ENCODE peak calls at places on chromosome 17, in five cellular contexts. L is testis, A is spleen, H is transverse colon, P is adrenal gland. X is an unnamed sample.

GRCh38 chr17:39527220-39527813 is 66.0 kb downstream of the CDK12 start:
- DNase-seq in A (no peak), L (no peak), H (no peak), P (no peak), X (no peak)

GRCh38 chr17:63529711-63530556 is 6.8 kb downstream of the KCNH6 start:
- DNase-seq in H (no peak), L (no peak), P (no peak), A (no peak), X (no peak)

GRCh38 chr17:7556627-7557026 is 1.9 kb upstream of the TNFSF13 start:
- DNase-seq in P (no peak), L (no peak), H (peak; percentile 76), A (no peak), X (no peak)

GRCh38 chr17:5837055-5837491 is 233.1 kb upstream of the WSCD1 start:
- DNase-seq in H (no peak), P (no peak), A (no peak), L (no peak), X (no peak)

GRCh38 chr17:7263071-7263800 is 958 bp upstream of the CLDN7 start:
- DNase-seq in H (peak; percentile 95), A (no peak), L (no peak), P (no peak), X (no peak)

GRCh38 chr17:82489117-82489516 is 30.4 kb upstream of the FOXK2 start:
- DNase-seq in P (no peak), H (no peak), L (no peak), A (no peak), X (no peak)

GRCh38 chr17:21263351-21263750 is 10.1 kb upstream of the NATD1 start:
- DNase-seq in L (no peak), H (no peak), P (peak; percentile 71), A (no peak), X (no peak)

GRCh38 chr17:67244621-67245072 is 349 bp downstream of the HELZ start:
- DNase-seq in H (peak; percentile 19), P (no peak), A (peak; percentile 88), L (peak; percentile 49), X (no peak)

GRCh38 chr17:16941072-16941641 is 30.8 kb downstream of the TNFRSF13B start:
- DNase-seq in H (no peak), A (peak; percentile 47), L (peak; percentile 0), P (no peak), X (peak; percentile 34)

GRCh38 chr17:39929657-39930407 is 2.3 kb downstream of the LRRC3C start:
- DNase-seq in A (no peak), H (no peak), L (no peak), P (no peak), X (no peak)

GRCh38 chr17:82734987-82735866 is at the start of gene FN3K:
- DNase-seq in H (peak; percentile 73), L (peak; percentile 82), P (peak; percentile 81), A (peak; percentile 80), X (peak; percentile 78)

GRCh38 chr17:4230142-4230541 is 33.6 kb downstream of the ANKFY1 start:
- DNase-seq in L (peak; percentile 54), A (no peak), H (peak; percentile 34), P (peak; percentile 69), X (no peak)

GRCh38 chr17:32503251-32504165 is 16.7 kb downstream of the CDK5R1 start:
- DNase-seq in P (no peak), H (peak; percentile 36), L (no peak), A (peak; percentile 81), X (no peak)

GRCh38 chr17:52604105-52604504 is 445.6 kb upstream of the CA10 start:
- DNase-seq in A (no peak), H (no peak), L (peak; percentile 71), P (no peak), X (no peak)

GRCh38 chr17:75088465-75088895 is 726 bp downstream of the SLC16A5 start:
- DNase-seq in L (no peak), P (no peak), A (no peak), H (peak; percentile 31), X (no peak)
- H3K4me1 ChIP-seq in L (peaks cover 14% of the 10 kb centered on the region), P (peaks cover 19% of the 10 kb centered on the region), A (peaks cover 36% of the 10 kb centered on the region), H (peaks cover 56% of the 10 kb centered on the region), X (peaks cover 65% of the 10 kb centered on the region)

GRCh38 chr17:49494937-49495841 is at the start of gene NGFR:
- DNase-seq in A (peak; percentile 87), L (peak; percentile 41), P (no peak), H (peak; percentile 33), X (no peak)
- H3K27me3 ChIP-seq in A (peaks cover 6% of the 10 kb centered on the region), L (no peaks in the 10 kb centered on the region), P (peaks cover 53% of the 10 kb centered on the region), H (peaks cover 64% of the 10 kb centered on the region), X (peaks cover 66% of the 10 kb centered on the region)

DNA sequence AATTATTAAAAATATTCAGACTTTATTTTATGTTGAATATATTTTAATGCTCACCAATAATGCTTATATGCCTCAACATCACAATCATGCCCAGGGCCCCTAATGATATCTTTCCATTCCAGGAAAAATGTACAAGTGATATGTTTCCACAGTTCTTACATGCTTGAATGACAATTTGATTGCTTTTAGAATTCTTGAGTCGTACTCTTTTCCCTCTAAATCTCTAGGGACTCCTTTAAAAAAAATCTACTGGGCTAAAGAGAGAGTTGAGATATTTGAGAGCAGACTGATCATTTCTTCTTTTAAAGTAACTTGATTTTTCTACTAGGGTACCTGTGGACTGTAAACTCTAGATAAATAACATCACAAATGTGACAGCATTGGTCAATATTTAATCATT is 18.2 kb upstream of the HLF start:
- DNase-seq in L (no peak), P (no peak), A (no peak), H (no peak), X (no peak)
- TF ChIP-seq POLR2A in L (no peak), P (no peak), A (no peak), H (no peak), X (no peak)

GRCh38 chr17:59366773-59367656 is 35.6 kb downstream of the YPEL2 start:
- DNase-seq in L (peak; percentile 51), P (peak; percentile 44), A (no peak), H (peak; percentile 77), X (no peak)
- H3K4me1 ChIP-seq in L (peaks cover 85% of the 10 kb centered on the region), P (peaks cover 85% of the 10 kb centered on the region), A (peaks cover 84% of the 10 kb centered on the region), H (peaks cover 86% of the 10 kb centered on the region), X (peaks cover 98% of the 10 kb centered on the region)

DNA sequence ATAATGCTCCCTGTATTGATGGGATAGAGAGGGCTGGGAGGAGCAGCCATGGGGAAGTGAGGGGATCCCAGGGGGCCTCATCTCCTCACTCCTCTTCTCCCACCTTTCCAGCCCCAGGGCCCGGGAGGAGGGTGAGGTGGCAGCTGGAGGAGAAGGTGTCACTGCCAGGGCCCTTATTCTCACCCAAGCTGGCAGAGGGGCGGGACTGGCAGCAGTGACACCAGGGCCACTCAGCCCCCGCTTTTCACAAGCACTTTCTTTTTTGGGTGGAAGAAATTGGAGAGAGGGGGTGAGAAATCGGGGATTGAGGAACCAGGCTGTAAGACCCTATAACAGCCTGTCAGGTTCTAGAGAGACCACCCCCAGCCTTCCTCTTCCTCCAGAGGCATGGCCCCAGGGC is 2.4 kb upstream of the TBX21 start:
- DNase-seq in L (no peak), P (no peak), H (no peak), A (peak; percentile 68), X (peak; percentile 41)
- H3K27me3 ChIP-seq in L (no peaks in the 10 kb centered on the region), P (peaks cover 39% of the 10 kb centered on the region), H (peaks cover 67% of the 10 kb centered on the region), A (no peaks in the 10 kb centered on the region), X (peaks cover 69% of the 10 kb centered on the region)

GRCh38 chr17:80546267-80546666 is 1.6 kb downstream of the RPTOR start:
- DNase-seq in L (no peak), H (no peak), P (no peak), A (no peak), X (no peak)

GRCh38 chr17:80539022-80539421 is 5.6 kb upstream of the RPTOR start:
- DNase-seq in P (no peak), A (peak; percentile 35), L (no peak), H (no peak), X (no peak)

GRCh38 chr17:80545499-80545826 is 825 bp downstream of the RPTOR start:
- DNase-seq in H (no peak), A (no peak), L (no peak), P (no peak), X (no peak)

GRCh38 chr17:80544655-80545498 is at the start of gene RPTOR:
- DNase-seq in H (peak; percentile 94), L (peak; percentile 96), P (peak; percentile 91), A (peak; percentile 96), X (peak; percentile 92)
- TF ChIP-seq POLR2A in H (peak; percentile 35), L (no peak), P (peak; percentile 53), A (no peak), X (no peak)

X was measured in suprapubic skin.